ENCODE peak calls at places on chromosomes 2 and 18, in seven cellular contexts. T, I, N, Y, Z, E and R are unnamed samples.

GRCh38 chr2:16111838-16112210 is 171.5 kb downstream of the MYCN start:
- DNase-seq in T (no peak), I (no peak), N (no peak), Y (no peak), Z (no peak), E (no peak), R (no peak)

GRCh38 chr2:176650811-176651559 is 381.7 kb downstream of the MTX2 start:
- DNase-seq in T (no peak), I (no peak), N (no peak), Y (no peak), Z (no peak), E (no peak), R (no peak)

GRCh38 chr2:71889991-71890684 is 257.5 kb downstream of the CYP26B1 start:
- DNase-seq in T (no peak), I (no peak), N (no peak), Y (no peak), Z (no peak), E (no peak), R (no peak)

GRCh38 chr2:217863874-217864273 is 138.9 kb downstream of the TNS1 start:
- DNase-seq in T (no peak), I (no peak), N (no peak), Y (no peak), Z (no peak), E (no peak), R (no peak)

GRCh38 chr2:26970928-26971627 is 641 bp downstream of the MAPRE3 start:
- DNase-seq in T (no peak), I (no peak), N (peak; percentile 27), Y (no peak), Z (no peak), E (peak; percentile 63), R (no peak)

GRCh38 chr2:232343816-232344215 is 34.7 kb upstream of the ALPP start:
- DNase-seq in T (peak; percentile 11), I (no peak), N (no peak), Y (no peak), Z (no peak), E (no peak), R (peak; percentile 11)

GRCh38 chr2:23531881-23532280 is 146.9 kb downstream of the KLHL29 start:
- DNase-seq in T (no peak), I (no peak), N (no peak), Y (no peak), Z (no peak), E (no peak), R (no peak)

GRCh38 chr2:178363252-178363651 is 87.7 kb downstream of the PRKRA start:
- DNase-seq in T (peak; percentile 38), I (no peak), N (peak; percentile 29), Y (no peak), Z (no peak), E (no peak), R (peak; percentile 80)

GRCh38 chr2:190173382-190173781 is 110.9 kb upstream of the MSTN start:
- DNase-seq in T (no peak), I (no peak), N (no peak), Y (no peak), Z (no peak), E (no peak), R (no peak)

GRCh38 chr18:68397241-68398035 is 317.5 kb downstream of the TMX3 start:
- DNase-seq in T (no peak), I (no peak), N (no peak), Y (no peak), Z (no peak), E (no peak), R (no peak)

GRCh38 chr2:9961014-9961413 is 9.5 kb downstream of the GRHL1 start:
- DNase-seq in T (no peak), I (no peak), N (no peak), Y (no peak), Z (no peak), E (no peak), R (no peak)

GRCh38 chr2:174340400-174341300 is 5.9 kb downstream of the SP9 start:
- DNase-seq in T (no peak), I (no peak), N (no peak), Y (no peak), Z (no peak), E (peak; percentile 70), R (no peak)

GRCh38 chr18:77650799-77651385 is 401.2 kb downstream of the GALR1 start:
- DNase-seq in T (peak; percentile 55), I (no peak), N (peak; percentile 83), Y (peak; percentile 19), Z (peak; percentile 75), E (peak; percentile 85), R (no peak)

GRCh38 chr2:109614715-109615636 is 812 bp downstream of the SOWAHC start:
- DNase-seq in T (peak; percentile 42), I (no peak), N (peak; percentile 50), Y (no peak), Z (no peak), E (peak; percentile 83), R (peak; percentile 64)

GRCh38 chr2:64565358-64565757 is 41.2 kb downstream of the AFTPH start:
- DNase-seq in T (no peak), I (no peak), N (no peak), Y (no peak), Z (no peak), E (no peak), R (no peak)

GRCh38 chr18:525066-525797 is 24.7 kb upstream of the COLEC12 start:
- DNase-seq in T (no peak), I (no peak), N (no peak), Y (no peak), Z (no peak), E (no peak), R (no peak)

GRCh38 chr2:109636290-109636675 is 22.1 kb downstream of the SOWAHC start:
- DNase-seq in T (no peak), I (no peak), N (no peak), Y (no peak), Z (no peak), E (no peak), R (no peak)

GRCh38 chr18:62928316-62928715 is 213.0 kb downstream of the PHLPP1 start:
- DNase-seq in T (no peak), I (no peak), N (no peak), Y (no peak), Z (no peak), E (no peak), R (no peak)

GRCh38 chr2:15766911-15767597 is 173.3 kb upstream of the MYCN start:
- DNase-seq in T (no peak), I (no peak), N (no peak), Y (no peak), Z (no peak), E (no peak), R (no peak)

GRCh38 chr18:58661423-58661822 is 9.8 kb upstream of the MALT1 start:
- DNase-seq in T (no peak), I (no peak), N (no peak), Y (no peak), Z (no peak), E (no peak), R (no peak)

DNA sequence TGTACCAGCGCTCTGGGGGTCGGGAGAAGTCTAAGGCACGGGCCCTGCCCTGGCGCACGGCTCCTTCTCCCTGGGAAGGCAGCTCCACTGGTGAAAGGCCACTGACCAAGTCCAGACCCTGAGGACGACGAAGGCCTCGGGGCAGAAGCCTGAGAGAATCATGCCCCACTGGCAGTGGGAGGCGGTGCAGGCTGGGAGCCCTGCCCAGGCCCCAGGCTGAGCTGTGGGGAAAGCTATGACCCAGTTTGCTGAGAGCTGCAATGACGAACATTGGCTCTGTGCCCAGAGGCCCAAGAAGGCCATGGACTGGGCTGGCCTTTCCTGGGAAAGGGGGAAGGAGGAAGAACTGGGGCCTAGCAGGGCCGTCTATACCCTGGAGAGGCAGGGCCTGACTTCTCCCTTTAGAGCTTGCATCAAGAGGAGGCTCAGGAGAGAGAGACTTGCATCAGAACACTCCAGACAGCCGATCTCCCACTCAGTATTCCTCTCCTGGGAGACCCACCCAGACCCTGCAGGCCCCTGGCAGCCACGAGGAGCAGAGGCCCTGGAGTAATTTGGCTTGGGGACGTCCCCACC is 32.9 kb downstream of the HS1BP3 start:
- DNase-seq in T (peak; percentile 97), I (no peak), N (peak; percentile 96), Y (no peak), Z (peak; percentile 96), E (peak; percentile 99), R (peak; percentile 89)
- TF ChIP-seq CTCF in T (peak; percentile 44), I (no peak), N (peak; percentile 31), Y (no peak), Z (peak; percentile 65), E (peak; percentile 38), R (peak; percentile 30)

GRCh38 chr2:43238176-43238575 is 11.8 kb upstream of the ZFP36L2 start:
- DNase-seq in T (no peak), I (no peak), N (no peak), Y (no peak), Z (no peak), E (no peak), R (no peak)

GRCh38 chr2:43241558-43241957 is 15.2 kb upstream of the ZFP36L2 start:
- DNase-seq in T (no peak), I (no peak), N (no peak), Y (no peak), Z (no peak), E (no peak), R (no peak)

GRCh38 chr2:43238813-43239212 is 12.4 kb upstream of the ZFP36L2 start:
- DNase-seq in T (no peak), I (no peak), N (no peak), Y (no peak), Z (no peak), E (no peak), R (no peak)

GRCh38 chr2:43240762-43241150 is 14.3 kb upstream of the ZFP36L2 start:
- DNase-seq in T (no peak), I (no peak), N (no peak), Y (no peak), Z (no peak), E (no peak), R (no peak)

DNA sequence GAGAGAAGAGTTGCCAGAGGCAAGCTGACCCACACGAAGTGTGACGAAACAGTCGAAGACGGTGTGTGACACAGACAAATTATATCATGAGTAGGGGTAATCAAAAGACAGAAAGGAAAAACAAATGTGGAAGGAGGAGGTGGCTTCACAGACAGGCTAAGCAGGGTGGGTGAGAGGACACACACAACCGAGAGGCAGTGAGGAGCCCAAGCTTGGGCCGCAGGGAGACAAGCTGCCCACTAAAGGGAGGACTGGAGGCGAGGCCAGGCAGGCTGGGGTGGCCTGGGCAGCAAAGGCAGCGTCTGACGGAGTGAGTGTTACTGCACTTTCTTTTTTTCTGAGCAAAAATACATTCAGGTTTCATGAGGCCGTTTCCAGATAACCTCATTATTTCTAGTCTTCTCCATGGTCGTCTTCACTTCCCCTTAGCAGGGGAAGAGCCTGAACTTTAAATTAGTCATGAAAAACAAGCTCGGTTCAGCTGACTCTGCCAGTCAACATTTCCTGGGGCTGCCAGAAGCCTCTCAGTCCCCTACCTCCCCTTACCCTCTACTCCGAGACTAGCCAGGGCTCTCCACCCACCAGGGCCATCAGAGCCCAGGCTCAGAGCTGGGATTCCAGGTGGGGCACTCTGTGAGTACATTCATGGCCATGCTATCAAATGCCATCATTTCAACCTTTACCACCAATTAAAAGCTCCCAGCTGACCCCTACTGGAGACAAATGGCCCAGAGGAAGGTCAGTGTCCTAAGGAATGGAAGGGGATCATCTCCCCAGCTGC is 13.8 kb upstream of the ZFP36L2 start:
- DNase-seq in T (no peak), I (no peak), N (no peak), Y (peak; percentile 52), Z (no peak), E (no peak), R (no peak)
- TF ChIP-seq CTCF in T (no peak), I (no peak), N (no peak), Y (no peak), Z (no peak), E (no peak), R (peak; percentile 7)

GRCh38 chr2:208491648-208492047 is 85.1 kb downstream of the PTH2R start:
- DNase-seq in T (no peak), I (no peak), N (no peak), Y (no peak), Z (no peak), E (no peak), R (no peak)
- TF ChIP-seq CTCF in T (no peak), I (no peak), N (no peak), Y (no peak), Z (no peak), E (no peak), R (no peak)

GRCh38 chr2:171706152-171706803 is 19.0 kb downstream of the DYNC1I2 start:
- DNase-seq in T (no peak), I (no peak), N (no peak), Y (peak; percentile 37), Z (no peak), E (no peak), R (no peak)
- TF ChIP-seq CTCF in T (no peak), I (peak; percentile 28), N (no peak), Y (peak; percentile 77), Z (peak; percentile 57), E (peak; percentile 19), R (peak; percentile 76)